ENCODE peak calls at places on chromosomes 13 and 19, in seven cellular contexts. G is activated T-cell treated with anti-CD3 and anti-CD28 coated beads, Interleukin-2, amount 50 U/mL, for 24 hours; S is left ventricle myocardium superior; W is NCI-H774; J is hippocampal formation; A is testis; T is AG20443. Q is an unnamed sample.

GRCh38 chr13:40984670-40985366 is 34.3 kb downstream of the ELF1 start:
- DNase-seq in G (no peak), T (no peak), A (no peak), W (no peak), J (no peak), S (no peak), Q (no peak)

GRCh38 chr19:11138659-11139526 is 16.7 kb downstream of the SPC24 start:
- DNase-seq in T (peak), W (no peak), G (no peak), A (peak), S (peak), J (peak), Q (peak)

GRCh38 chr19:489418-490196 is 6.7 kb upstream of the MADCAM1 start:
- DNase-seq in T (peak), A (no peak), S (peak), G (no peak), W (no peak), J (no peak), Q (no peak)

GRCh38 chr19:13987101-13987890 is 18.8 kb downstream of the RFX1 start:
- DNase-seq in A (peak), W (no peak), T (no peak), S (peak), G (no peak), J (peak), Q (peak)

GRCh38 chr19:55526216-55527196 is 10.4 kb downstream of the SBK2 start:
- DNase-seq in W (peak), A (peak), T (peak), G (peak), S (peak), J (peak), Q (peak)

GRCh38 chr13:108827637-108828036 is 198.2 kb downstream of the MYO16 start:
- DNase-seq in W (peak), G (no peak), T (no peak), J (no peak), S (no peak), A (no peak), Q (no peak)

GRCh38 chr13:99542788-99543406 is 41.6 kb downstream of the TM9SF2 start:
- DNase-seq in G (peak), W (no peak), A (no peak), S (no peak), J (no peak), T (no peak), Q (no peak)

GRCh38 chr19:44807652-44808462 is 1.0 kb upstream of the BCAM start:
- DNase-seq in A (no peak), G (no peak), W (peak), J (peak), S (peak), T (peak), Q (no peak)

GRCh38 chr19:3968556-3969434 is 2.1 kb downstream of the DAPK3 start:
- DNase-seq in J (peak), W (peak), G (no peak), S (peak), T (peak), A (peak), Q (peak)

GRCh38 chr13:45209229-45209628 is 8.4 kb upstream of the KCTD4 start:
- DNase-seq in T (no peak), J (no peak), W (no peak), A (no peak), G (no peak), S (no peak), Q (no peak)

GRCh38 chr19:55703790-55704215 is 28.8 kb downstream of the EPN1 start:
- DNase-seq in S (peak), W (no peak), J (no peak), T (peak), A (peak), G (peak), Q (no peak)

GRCh38 chr13:94987081-94987480 is 274.7 kb upstream of the SOX21 start:
- DNase-seq in W (no peak), J (no peak), T (no peak), S (no peak), A (no peak), G (no peak), Q (no peak)

GRCh38 chr13:98524391-98524790 is 52.5 kb downstream of the STK24 start:
- DNase-seq in J (no peak), W (no peak), T (no peak), S (no peak), A (no peak), G (no peak), Q (no peak)

GRCh38 chr13:20825476-20825875 is 51.7 kb upstream of the EEF1AKMT1 start:
- DNase-seq in S (no peak), G (no peak), J (no peak), T (peak), W (no peak), A (no peak), Q (no peak)